ENCODE peak calls at places on chromosome 22, in six cellular contexts. One of them, this sample, is unnamed.

GRCh38 chr22:42856179-42856864 is 751 bp downstream of the ARFGAP3 start:
- DNase-seq in activated CD8-positive, alpha-beta memory T cell treated with anti-CD3 and anti-CD28 coated beads for 4 hours: peak; percentile 27
- DNase-seq in central memory CD4-positive, alpha-beta T cell: peak; percentile 64
- DNase-seq in iris pigment epithelial cell: peak; percentile 19
- DNase-seq in HTR-8/SVneo: no peak
- DNase-seq in bronchial epithelial cell: peak; percentile 8
- DNase-seq in this sample: peak; percentile 78

GRCh38 chr22:21591695-21592094 is 24.2 kb downstream of the UBE2L3 start:
- DNase-seq in activated CD8-positive, alpha-beta memory T cell treated with anti-CD3 and anti-CD28 coated beads for 4 hours: no peak
- DNase-seq in central memory CD4-positive, alpha-beta T cell: no peak
- DNase-seq in HTR-8/SVneo: no peak
- DNase-seq in bronchial epithelial cell: no peak
- DNase-seq in iris pigment epithelial cell: no peak
- DNase-seq in this sample: no peak

GRCh38 chr22:28019360-28019759 is 100.3 kb upstream of the PITPNB start:
- DNase-seq in iris pigment epithelial cell: no peak
- DNase-seq in HTR-8/SVneo: no peak
- DNase-seq in activated CD8-positive, alpha-beta memory T cell treated with anti-CD3 and anti-CD28 coated beads for 4 hours: no peak
- DNase-seq in bronchial epithelial cell: peak; percentile 24
- DNase-seq in central memory CD4-positive, alpha-beta T cell: no peak
- DNase-seq in this sample: peak; percentile 55

GRCh38 chr22:44994399-44995281 is 15.2 kb downstream of the PHF21B start:
- DNase-seq in central memory CD4-positive, alpha-beta T cell: no peak
- DNase-seq in iris pigment epithelial cell: no peak
- DNase-seq in activated CD8-positive, alpha-beta memory T cell treated with anti-CD3 and anti-CD28 coated beads for 4 hours: no peak
- DNase-seq in bronchial epithelial cell: no peak
- DNase-seq in HTR-8/SVneo: no peak
- DNase-seq in this sample: peak; percentile 91

GRCh38 chr22:29625090-29625825 is 21.8 kb downstream of the NF2 start:
- DNase-seq in activated CD8-positive, alpha-beta memory T cell treated with anti-CD3 and anti-CD28 coated beads for 4 hours: peak; percentile 10
- DNase-seq in bronchial epithelial cell: peak; percentile 64
- DNase-seq in central memory CD4-positive, alpha-beta T cell: peak; percentile 36
- DNase-seq in iris pigment epithelial cell: peak; percentile 86
- DNase-seq in HTR-8/SVneo: peak; percentile 27
- DNase-seq in this sample: peak; percentile 73

GRCh38 chr22:47207846-47208554 is 445.6 kb downstream of the TBC1D22A start:
- DNase-seq in central memory CD4-positive, alpha-beta T cell: no peak
- DNase-seq in activated CD8-positive, alpha-beta memory T cell treated with anti-CD3 and anti-CD28 coated beads for 4 hours: no peak
- DNase-seq in bronchial epithelial cell: no peak
- DNase-seq in HTR-8/SVneo: no peak
- DNase-seq in iris pigment epithelial cell: no peak
- DNase-seq in this sample: no peak

GRCh38 chr22:37119872-37120271 is 10.4 kb upstream of the TMPRSS6 start:
- DNase-seq in iris pigment epithelial cell: no peak
- DNase-seq in central memory CD4-positive, alpha-beta T cell: no peak
- DNase-seq in activated CD8-positive, alpha-beta memory T cell treated with anti-CD3 and anti-CD28 coated beads for 4 hours: no peak
- DNase-seq in bronchial epithelial cell: no peak
- DNase-seq in HTR-8/SVneo: no peak
- DNase-seq in this sample: no peak

GRCh38 chr22:43164636-43165035 is 13.3 kb downstream of the TSPO start:
- DNase-seq in activated CD8-positive, alpha-beta memory T cell treated with anti-CD3 and anti-CD28 coated beads for 4 hours: no peak
- DNase-seq in iris pigment epithelial cell: no peak
- DNase-seq in central memory CD4-positive, alpha-beta T cell: no peak
- DNase-seq in HTR-8/SVneo: no peak
- DNase-seq in bronchial epithelial cell: no peak
- DNase-seq in this sample: peak; percentile 45

GRCh38 chr22:42289671-42290269 is 19.3 kb upstream of the TCF20 start:
- DNase-seq in activated CD8-positive, alpha-beta memory T cell treated with anti-CD3 and anti-CD28 coated beads for 4 hours: no peak
- DNase-seq in iris pigment epithelial cell: no peak
- DNase-seq in central memory CD4-positive, alpha-beta T cell: no peak
- DNase-seq in HTR-8/SVneo: no peak
- DNase-seq in bronchial epithelial cell: no peak
- DNase-seq in this sample: peak; percentile 68

GRCh38 chr22:49296561-49296960 is 531.1 kb downstream of the BRD1 start:
- DNase-seq in iris pigment epithelial cell: no peak
- DNase-seq in bronchial epithelial cell: no peak
- DNase-seq in activated CD8-positive, alpha-beta memory T cell treated with anti-CD3 and anti-CD28 coated beads for 4 hours: no peak
- DNase-seq in HTR-8/SVneo: no peak
- DNase-seq in central memory CD4-positive, alpha-beta T cell: no peak
- DNase-seq in this sample: no peak

GRCh38 chr22:25354456-25354855 is 135.0 kb downstream of the CRYBB2 start:
- DNase-seq in iris pigment epithelial cell: no peak
- DNase-seq in HTR-8/SVneo: no peak
- DNase-seq in bronchial epithelial cell: no peak
- DNase-seq in activated CD8-positive, alpha-beta memory T cell treated with anti-CD3 and anti-CD28 coated beads for 4 hours: no peak
- DNase-seq in central memory CD4-positive, alpha-beta T cell: no peak
- DNase-seq in this sample: no peak

GRCh38 chr22:27480487-27480886 is 321.1 kb downstream of the MN1 start:
- DNase-seq in bronchial epithelial cell: no peak
- DNase-seq in iris pigment epithelial cell: no peak
- DNase-seq in HTR-8/SVneo: no peak
- DNase-seq in activated CD8-positive, alpha-beta memory T cell treated with anti-CD3 and anti-CD28 coated beads for 4 hours: no peak
- DNase-seq in central memory CD4-positive, alpha-beta T cell: no peak
- DNase-seq in this sample: peak; percentile 73

GRCh38 chr22:28462041-28462440 is 217.6 kb downstream of the TTC28 start:
- DNase-seq in HTR-8/SVneo: no peak
- DNase-seq in bronchial epithelial cell: no peak
- DNase-seq in central memory CD4-positive, alpha-beta T cell: no peak
- DNase-seq in iris pigment epithelial cell: no peak
- DNase-seq in activated CD8-positive, alpha-beta memory T cell treated with anti-CD3 and anti-CD28 coated beads for 4 hours: no peak
- DNase-seq in this sample: no peak

GRCh38 chr22:47124946-47125345 is 362.5 kb downstream of the TBC1D22A start:
- DNase-seq in activated CD8-positive, alpha-beta memory T cell treated with anti-CD3 and anti-CD28 coated beads for 4 hours: no peak
- DNase-seq in central memory CD4-positive, alpha-beta T cell: no peak
- DNase-seq in bronchial epithelial cell: no peak
- DNase-seq in HTR-8/SVneo: no peak
- DNase-seq in iris pigment epithelial cell: no peak
- DNase-seq in this sample: no peak

GRCh38 chr22:26970809-26971394 is 313.5 kb downstream of the MIAT start:
- DNase-seq in iris pigment epithelial cell: no peak
- DNase-seq in bronchial epithelial cell: no peak
- DNase-seq in activated CD8-positive, alpha-beta memory T cell treated with anti-CD3 and anti-CD28 coated beads for 4 hours: no peak
- DNase-seq in HTR-8/SVneo: no peak
- DNase-seq in central memory CD4-positive, alpha-beta T cell: no peak
- DNase-seq in this sample: no peak

GRCh38 chr22:42080287-42080686 is 787 bp downstream of the SMDT1 start:
- DNase-seq in activated CD8-positive, alpha-beta memory T cell treated with anti-CD3 and anti-CD28 coated beads for 4 hours: no peak
- DNase-seq in HTR-8/SVneo: no peak
- DNase-seq in iris pigment epithelial cell: peak; percentile 52
- DNase-seq in bronchial epithelial cell: no peak
- DNase-seq in central memory CD4-positive, alpha-beta T cell: no peak
- DNase-seq in this sample: peak; percentile 65

GRCh38 chr22:48697223-48697622 is 1130.5 kb downstream of the BRD1 start:
- DNase-seq in bronchial epithelial cell: no peak
- DNase-seq in iris pigment epithelial cell: no peak
- DNase-seq in activated CD8-positive, alpha-beta memory T cell treated with anti-CD3 and anti-CD28 coated beads for 4 hours: no peak
- DNase-seq in HTR-8/SVneo: no peak
- DNase-seq in central memory CD4-positive, alpha-beta T cell: no peak
- DNase-seq in this sample: no peak

GRCh38 chr22:20420157-20420842 is 17.3 kb downstream of the SCARF2 start:
- DNase-seq in activated CD8-positive, alpha-beta memory T cell treated with anti-CD3 and anti-CD28 coated beads for 4 hours: no peak
- DNase-seq in HTR-8/SVneo: no peak
- DNase-seq in bronchial epithelial cell: no peak
- DNase-seq in central memory CD4-positive, alpha-beta T cell: no peak
- DNase-seq in iris pigment epithelial cell: no peak
- DNase-seq in this sample: no peak

GRCh38 chr22:24181088-24181995 is at the start of gene SUSD2:
- DNase-seq in iris pigment epithelial cell: no peak
- DNase-seq in central memory CD4-positive, alpha-beta T cell: no peak
- DNase-seq in HTR-8/SVneo: no peak
- DNase-seq in activated CD8-positive, alpha-beta memory T cell treated with anti-CD3 and anti-CD28 coated beads for 4 hours: no peak
- DNase-seq in bronchial epithelial cell: no peak
- DNase-seq in this sample: peak; percentile 69

GRCh38 chr22:21796863-21797262 is 61.3 kb upstream of the YPEL1 start:
- DNase-seq in activated CD8-positive, alpha-beta memory T cell treated with anti-CD3 and anti-CD28 coated beads for 4 hours: no peak
- DNase-seq in bronchial epithelial cell: no peak
- DNase-seq in iris pigment epithelial cell: no peak
- DNase-seq in HTR-8/SVneo: no peak
- DNase-seq in central memory CD4-positive, alpha-beta T cell: no peak
- DNase-seq in this sample: no peak

GRCh38 chr22:50010676-50011446 is 1.7 kb downstream of the IL17REL start:
- DNase-seq in HTR-8/SVneo: no peak
- DNase-seq in central memory CD4-positive, alpha-beta T cell: peak; percentile 58
- DNase-seq in bronchial epithelial cell: no peak
- DNase-seq in activated CD8-positive, alpha-beta memory T cell treated with anti-CD3 and anti-CD28 coated beads for 4 hours: peak; percentile 70
- DNase-seq in iris pigment epithelial cell: no peak
- DNase-seq in this sample: no peak

GRCh38 chr22:47051435-47052175 is 289.2 kb downstream of the TBC1D22A start:
- DNase-seq in HTR-8/SVneo: no peak
- DNase-seq in bronchial epithelial cell: no peak
- DNase-seq in iris pigment epithelial cell: no peak
- DNase-seq in central memory CD4-positive, alpha-beta T cell: no peak
- DNase-seq in activated CD8-positive, alpha-beta memory T cell treated with anti-CD3 and anti-CD28 coated beads for 4 hours: no peak
- DNase-seq in this sample: peak; percentile 87

GRCh38 chr22:20413217-20414058 is 19.5 kb downstream of the ZNF74 start:
- DNase-seq in HTR-8/SVneo: no peak
- DNase-seq in activated CD8-positive, alpha-beta memory T cell treated with anti-CD3 and anti-CD28 coated beads for 4 hours: no peak
- DNase-seq in central memory CD4-positive, alpha-beta T cell: no peak
- DNase-seq in iris pigment epithelial cell: no peak
- DNase-seq in bronchial epithelial cell: no peak
- DNase-seq in this sample: no peak

GRCh38 chr22:27788889-27789288 is 12.7 kb downstream of the MN1 start:
- DNase-seq in central memory CD4-positive, alpha-beta T cell: no peak
- DNase-seq in iris pigment epithelial cell: no peak
- DNase-seq in bronchial epithelial cell: no peak
- DNase-seq in HTR-8/SVneo: no peak
- DNase-seq in activated CD8-positive, alpha-beta memory T cell treated with anti-CD3 and anti-CD28 coated beads for 4 hours: no peak
- DNase-seq in this sample: no peak

GRCh38 chr22:19520566-19521305 is 3.5 kb downstream of the CLDN5 start:
- DNase-seq in central memory CD4-positive, alpha-beta T cell: no peak
- DNase-seq in bronchial epithelial cell: no peak
- DNase-seq in iris pigment epithelial cell: no peak
- DNase-seq in activated CD8-positive, alpha-beta memory T cell treated with anti-CD3 and anti-CD28 coated beads for 4 hours: no peak
- DNase-seq in HTR-8/SVneo: no peak
- DNase-seq in this sample: no peak

GRCh38 chr22:19490628-19491230 is 11.0 kb downstream of the CDC45 start:
- DNase-seq in HTR-8/SVneo: no peak
- DNase-seq in bronchial epithelial cell: no peak
- DNase-seq in central memory CD4-positive, alpha-beta T cell: no peak
- DNase-seq in iris pigment epithelial cell: no peak
- DNase-seq in activated CD8-positive, alpha-beta memory T cell treated with anti-CD3 and anti-CD28 coated beads for 4 hours: no peak
- DNase-seq in this sample: no peak

GRCh38 chr22:49015459-49015858 is 812.2 kb downstream of the BRD1 start:
- DNase-seq in iris pigment epithelial cell: no peak
- DNase-seq in central memory CD4-positive, alpha-beta T cell: no peak
- DNase-seq in bronchial epithelial cell: no peak
- DNase-seq in HTR-8/SVneo: no peak
- DNase-seq in activated CD8-positive, alpha-beta memory T cell treated with anti-CD3 and anti-CD28 coated beads for 4 hours: no peak
- DNase-seq in this sample: peak; percentile 88

GRCh38 chr22:25143161-25144076 is 56.2 kb upstream of the CRYBB3 start:
- DNase-seq in HTR-8/SVneo: no peak
- DNase-seq in iris pigment epithelial cell: no peak
- DNase-seq in activated CD8-positive, alpha-beta memory T cell treated with anti-CD3 and anti-CD28 coated beads for 4 hours: no peak
- DNase-seq in bronchial epithelial cell: no peak
- DNase-seq in central memory CD4-positive, alpha-beta T cell: no peak
- DNase-seq in this sample: peak; percentile 40